ENCODE peak calls at places on chromosomes 11 and 22, in six cellular contexts. Z is M059J, S is GM04503, L is mucosa of descending colon, B is EH, N is H1. J is an unnamed sample.
A peak's percentile ranks its signal among the peaks of the same experiment; 100 is the strongest.

GRCh38 chr22:25746012-25746373 is 4.0 kb downstream of the MYO18B start:
- DNase-seq in N (no peak), L (no peak), Z (peak; percentile 75), B (peak; percentile 56), S (no peak), J (peak; percentile 64)

GRCh38 chr11:120208777-120209176 is 2.1 kb upstream of the OAF start:
- DNase-seq in S (no peak), Z (peak; percentile 89), N (no peak), L (peak; percentile 43), B (peak; percentile 81), J (peak; percentile 39)

GRCh38 chr11:3129181-3129590 is 35.9 kb downstream of the OSBPL5 start:
- DNase-seq in B (no peak), L (no peak), S (no peak), Z (no peak), N (no peak), J (no peak)

GRCh38 chr11:99791354-99791753 is 770.6 kb downstream of the CNTN5 start:
- DNase-seq in N (no peak), Z (no peak), B (no peak), S (no peak), L (no peak), J (no peak)

GRCh38 chr11:103433380-103433779 is 324.2 kb downstream of the DYNC2H1 start:
- DNase-seq in N (no peak), L (no peak), Z (peak; percentile 95), S (peak; percentile 61), B (peak; percentile 93), J (peak; percentile 60)

GRCh38 chr11:132278801-132279574 is 908.6 kb downstream of the NTM start:
- DNase-seq in S (no peak), Z (peak; percentile 34), L (no peak), B (peak; percentile 67), N (no peak), J (peak; percentile 59)

GRCh38 chr22:41966607-41967240 is 2.5 kb upstream of the SEPTIN3 start:
- DNase-seq in L (no peak), B (peak; percentile 95), N (peak; percentile 62), S (peak; percentile 82), Z (peak; percentile 85), J (peak; percentile 79)

GRCh38 chr11:100863080-100863581 is 176.0 kb downstream of the ARHGAP42 start:
- DNase-seq in S (peak; percentile 68), B (peak; percentile 82), Z (peak; percentile 93), L (no peak), N (no peak), J (peak; percentile 77)